ENCODE peak calls at places on chromosomes 5 and 9, in five cellular contexts. One of them, this sample, is unnamed.

GRCh38 chr9:74245871-74246552 is 251.1 kb upstream of the RORB start:
- DNase-seq in cardiac fibroblast: no peak
- DNase-seq in prostate gland: no peak
- DNase-seq in HL-60: no peak
- DNase-seq in pancreas: no peak
- DNase-seq in this sample: no peak

GRCh38 chr9:130029223-130029583 is 13.8 kb downstream of the FNBP1 start:
- DNase-seq in prostate gland: no peak
- DNase-seq in cardiac fibroblast: no peak
- DNase-seq in HL-60: no peak
- DNase-seq in pancreas: no peak
- DNase-seq in this sample: no peak

GRCh38 chr9:35695801-35696420 is 6.2 kb upstream of the TPM2 start:
- DNase-seq in HL-60: no peak
- DNase-seq in cardiac fibroblast: no peak
- DNase-seq in pancreas: peak; percentile 73
- DNase-seq in prostate gland: no peak
- DNase-seq in this sample: no peak

GRCh38 chr5:91339053-91339710 is 43.9 kb downstream of the ARRDC3 start:
- DNase-seq in pancreas: no peak
- DNase-seq in cardiac fibroblast: peak; percentile 56
- DNase-seq in prostate gland: no peak
- DNase-seq in HL-60: no peak
- DNase-seq in this sample: peak; percentile 78

GRCh38 chr9:21395778-21396717 is 10.8 kb upstream of the IFNA2 start:
- DNase-seq in pancreas: peak; percentile 48
- DNase-seq in HL-60: peak; percentile 25
- DNase-seq in cardiac fibroblast: peak; percentile 15
- DNase-seq in prostate gland: peak; percentile 22
- DNase-seq in this sample: peak; percentile 23

GRCh38 chr9:91060520-91061343 is 259.1 kb downstream of the SYK start:
- DNase-seq in prostate gland: peak; percentile 88
- DNase-seq in HL-60: no peak
- DNase-seq in pancreas: no peak
- DNase-seq in cardiac fibroblast: peak; percentile 98
- DNase-seq in this sample: peak; percentile 99

GRCh38 chr5:123813937-123814624 is 302.1 kb downstream of the CSNK1G3 start:
- DNase-seq in HL-60: no peak
- DNase-seq in pancreas: no peak
- DNase-seq in prostate gland: no peak
- DNase-seq in cardiac fibroblast: peak; percentile 51
- DNase-seq in this sample: no peak

GRCh38 chr9:114240647-114241558 is 82.0 kb upstream of the ORM1 start:
- DNase-seq in cardiac fibroblast: no peak
- DNase-seq in HL-60: no peak
- DNase-seq in prostate gland: no peak
- DNase-seq in pancreas: no peak
- DNase-seq in this sample: no peak

GRCh38 chr9:72952914-72953313 is at the start of gene ALDH1A1:
- DNase-seq in pancreas: peak; percentile 31
- DNase-seq in cardiac fibroblast: no peak
- DNase-seq in prostate gland: peak; percentile 40
- DNase-seq in HL-60: no peak
- DNase-seq in this sample: peak; percentile 20

GRCh38 chr5:139251281-139251687 is 42.3 kb upstream of the MATR3 start:
- DNase-seq in cardiac fibroblast: no peak
- DNase-seq in pancreas: no peak
- DNase-seq in HL-60: no peak
- DNase-seq in prostate gland: no peak
- DNase-seq in this sample: no peak
- TF ChIP-seq CTCF in cardiac fibroblast: peak; percentile 41
- TF ChIP-seq CTCF in pancreas: no peak
- TF ChIP-seq CTCF in HL-60: no peak
- TF ChIP-seq CTCF in prostate gland: no peak
- TF ChIP-seq CTCF in this sample: peak; percentile 9

GRCh38 chr5:60356716-60357115 is 343.2 kb downstream of the DEPDC1B start:
- DNase-seq in pancreas: no peak
- DNase-seq in prostate gland: no peak
- DNase-seq in cardiac fibroblast: no peak
- DNase-seq in HL-60: no peak
- DNase-seq in this sample: no peak
- H3K4me3 ChIP-seq in pancreas: no peak overlapping the region
- H3K4me3 ChIP-seq in prostate gland: no peak overlapping the region
- H3K4me3 ChIP-seq in cardiac fibroblast: no peak overlapping the region
- H3K4me3 ChIP-seq in HL-60: no peak overlapping the region
- H3K4me3 ChIP-seq in this sample: no peak overlapping the region

DNA sequence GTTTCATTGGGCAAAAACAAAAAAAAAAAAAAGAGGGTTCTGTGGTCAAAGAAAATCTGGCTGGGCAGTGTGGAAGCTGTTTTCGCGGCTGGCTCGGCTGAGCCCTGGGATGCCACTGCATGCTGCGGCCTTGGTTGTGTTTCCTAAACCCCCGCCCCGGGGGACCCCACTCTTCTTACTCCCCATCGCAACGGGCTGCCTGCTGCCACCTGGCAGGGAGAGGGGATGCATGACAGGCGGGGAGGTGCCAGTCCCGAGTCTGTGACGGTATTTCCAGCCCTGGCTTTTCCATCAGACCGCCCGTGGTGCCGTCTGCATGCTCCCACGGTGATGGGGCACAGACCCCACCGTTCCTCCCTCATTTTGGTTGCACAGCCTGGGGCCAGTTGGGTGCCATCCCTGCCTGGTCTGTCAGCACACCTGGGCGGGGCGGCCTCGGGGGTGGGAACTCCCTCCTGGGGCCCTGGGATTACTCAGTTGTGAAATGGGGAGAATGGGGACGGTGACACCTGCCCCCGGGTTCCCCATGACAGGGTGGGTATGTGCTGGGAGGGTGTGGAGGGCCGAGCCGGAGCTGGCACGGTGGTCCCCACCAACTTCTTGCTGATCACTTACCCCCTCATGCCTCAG is 101.0 kb downstream of the RXRA start:
- DNase-seq in pancreas: no peak
- DNase-seq in HL-60: no peak
- DNase-seq in prostate gland: no peak
- DNase-seq in cardiac fibroblast: no peak
- DNase-seq in this sample: no peak
- TF ChIP-seq CTCF in pancreas: no peak
- TF ChIP-seq CTCF in HL-60: no peak
- TF ChIP-seq CTCF in prostate gland: no peak
- TF ChIP-seq CTCF in cardiac fibroblast: no peak
- TF ChIP-seq CTCF in this sample: no peak

DNA sequence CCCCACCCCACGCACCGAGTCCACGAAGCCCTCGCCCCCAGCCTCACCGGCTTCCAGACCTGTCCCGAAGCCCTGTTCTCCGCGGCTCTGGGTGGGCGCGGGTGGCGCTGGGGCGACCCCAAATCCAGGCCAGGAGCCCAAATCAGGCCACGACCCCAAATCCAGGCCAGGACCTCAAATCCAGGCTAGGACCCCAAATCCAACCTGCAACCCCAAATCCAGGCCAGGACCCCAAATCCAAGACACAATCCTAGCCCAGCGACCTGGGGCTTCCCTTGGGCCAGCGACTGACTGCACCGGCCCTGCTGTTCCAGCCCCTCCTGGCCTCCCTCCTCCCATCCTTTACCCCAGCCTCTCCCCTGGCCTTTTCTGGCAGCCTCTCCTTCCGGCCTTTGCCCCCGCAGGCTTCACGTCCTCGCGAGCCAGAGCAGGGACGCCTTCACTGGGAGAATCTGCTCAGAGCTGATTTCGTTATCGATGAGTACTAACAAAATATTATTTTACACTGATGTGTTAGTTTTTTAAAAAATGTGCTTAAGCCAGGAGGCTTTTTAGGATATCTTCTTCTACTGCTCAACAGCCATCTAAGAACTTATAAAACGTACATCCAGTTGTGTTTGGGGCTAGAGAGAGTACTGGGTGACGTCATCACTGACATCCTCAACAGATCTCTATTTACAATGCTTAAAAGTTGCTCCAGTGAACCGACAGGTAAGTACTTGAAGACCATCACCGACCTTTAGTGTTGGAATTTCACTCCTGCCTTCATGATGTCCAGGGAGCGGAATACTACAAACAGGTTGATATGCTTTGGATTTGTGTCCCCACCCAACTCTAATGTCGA is 34.7 kb downstream of the TRIP13 start:
- DNase-seq in prostate gland: no peak
- DNase-seq in pancreas: no peak
- DNase-seq in cardiac fibroblast: no peak
- DNase-seq in HL-60: no peak
- DNase-seq in this sample: no peak
- H3K4me3 ChIP-seq in prostate gland: no peak overlapping the region
- H3K4me3 ChIP-seq in pancreas: no peak overlapping the region
- H3K4me3 ChIP-seq in cardiac fibroblast: no peak overlapping the region
- H3K4me3 ChIP-seq in HL-60: no peak overlapping the region
- H3K4me3 ChIP-seq in this sample: no peak overlapping the region

GRCh38 chr5:115586525-115587146 is 15.6 kb downstream of the TICAM2 start:
- DNase-seq in cardiac fibroblast: peak; percentile 62
- DNase-seq in prostate gland: no peak
- DNase-seq in pancreas: no peak
- DNase-seq in HL-60: no peak
- DNase-seq in this sample: peak; percentile 71
- TF ChIP-seq CTCF in cardiac fibroblast: no peak
- TF ChIP-seq CTCF in prostate gland: peak; percentile 59
- TF ChIP-seq CTCF in pancreas: peak; percentile 47
- TF ChIP-seq CTCF in HL-60: no peak
- TF ChIP-seq CTCF in this sample: peak; percentile 27

DNA sequence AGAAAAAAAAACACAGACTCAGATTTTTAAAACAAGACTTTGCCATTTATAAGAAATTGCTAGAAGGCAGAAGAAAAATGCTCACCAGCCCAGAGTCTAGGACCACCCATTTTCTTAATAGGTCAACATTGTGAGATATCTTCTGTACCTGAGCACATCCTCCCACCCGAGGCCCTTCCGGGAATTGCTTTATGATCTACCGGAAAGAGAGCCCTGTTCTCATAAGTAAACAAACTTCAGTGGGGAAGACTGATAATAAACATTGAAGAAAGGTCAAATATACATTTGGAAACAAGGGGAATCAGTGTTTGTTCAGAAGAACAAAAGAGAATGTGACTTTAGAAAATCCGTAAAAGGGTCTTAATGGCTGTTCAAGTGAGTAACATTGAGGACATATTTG is 44.4 kb downstream of the PRKACG start:
- DNase-seq in HL-60: no peak
- DNase-seq in prostate gland: no peak
- DNase-seq in pancreas: no peak
- DNase-seq in cardiac fibroblast: no peak
- DNase-seq in this sample: no peak
- H3K4me3 ChIP-seq in HL-60: no peak overlapping the region
- H3K4me3 ChIP-seq in prostate gland: no peak overlapping the region
- H3K4me3 ChIP-seq in pancreas: no peak overlapping the region
- H3K4me3 ChIP-seq in cardiac fibroblast: no peak overlapping the region
- H3K4me3 ChIP-seq in this sample: no peak overlapping the region

GRCh38 chr9:34522091-34522887 is 501 bp downstream of the ENHO start:
- DNase-seq in prostate gland: no peak
- DNase-seq in pancreas: no peak
- DNase-seq in HL-60: no peak
- DNase-seq in cardiac fibroblast: no peak
- DNase-seq in this sample: no peak

GRCh38 chr9:34524349-34524748 is 1.6 kb upstream of the ENHO start:
- DNase-seq in cardiac fibroblast: no peak
- DNase-seq in prostate gland: no peak
- DNase-seq in HL-60: no peak
- DNase-seq in pancreas: no peak
- DNase-seq in this sample: no peak

GRCh38 chr9:34522971-34523797 is at the start of gene ENHO:
- DNase-seq in pancreas: peak; percentile 94
- DNase-seq in HL-60: peak; percentile 80
- DNase-seq in cardiac fibroblast: peak; percentile 92
- DNase-seq in prostate gland: peak; percentile 84
- DNase-seq in this sample: peak; percentile 74

GRCh38 chr9:34521406-34522045 is 1.3 kb downstream of the ENHO start:
- DNase-seq in cardiac fibroblast: no peak
- DNase-seq in pancreas: no peak
- DNase-seq in HL-60: no peak
- DNase-seq in prostate gland: no peak
- DNase-seq in this sample: no peak

GRCh38 chr9:34526026-34526425 is 3.2 kb upstream of the ENHO start:
- DNase-seq in prostate gland: no peak
- DNase-seq in cardiac fibroblast: no peak
- DNase-seq in HL-60: no peak
- DNase-seq in pancreas: no peak
- DNase-seq in this sample: no peak
- TF ChIP-seq CTCF in prostate gland: no peak
- TF ChIP-seq CTCF in cardiac fibroblast: no peak
- TF ChIP-seq CTCF in HL-60: no peak
- TF ChIP-seq CTCF in pancreas: no peak
- TF ChIP-seq CTCF in this sample: no peak

DNA sequence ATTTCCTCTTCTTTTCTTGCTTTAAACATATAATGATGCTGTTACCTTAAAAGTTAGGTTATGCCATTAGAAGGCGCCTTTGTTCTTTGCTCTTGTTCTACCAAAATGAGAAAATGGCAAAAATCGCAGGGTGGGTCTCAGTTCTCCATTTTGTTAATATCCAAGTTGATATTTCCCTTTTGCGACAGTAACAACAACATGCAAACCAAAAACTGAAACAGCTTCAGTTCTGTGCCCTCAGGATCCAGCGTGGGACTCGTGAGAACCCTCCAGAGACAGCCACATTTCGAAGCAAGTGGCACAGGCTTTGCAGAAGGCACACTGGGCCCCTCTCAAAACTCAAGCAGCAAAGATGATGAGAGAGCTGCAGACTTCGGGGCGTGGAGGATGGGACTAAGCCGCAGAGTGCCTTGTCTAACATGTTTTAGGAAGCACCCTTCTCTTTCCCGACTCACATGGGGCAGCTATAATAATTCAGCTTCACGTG is 33.0 kb upstream of the LCP2 start:
- DNase-seq in HL-60: peak; percentile 70
- DNase-seq in pancreas: no peak
- DNase-seq in prostate gland: no peak
- DNase-seq in cardiac fibroblast: no peak
- DNase-seq in this sample: no peak
- H3K4me3 ChIP-seq in HL-60: no peak overlapping the region
- H3K4me3 ChIP-seq in pancreas: no peak overlapping the region
- H3K4me3 ChIP-seq in prostate gland: no peak overlapping the region
- H3K4me3 ChIP-seq in cardiac fibroblast: no peak overlapping the region
- H3K4me3 ChIP-seq in this sample: no peak overlapping the region

This sample was measured in fibroblast of the aortic adventitia.